ENCODE peak calls at places on chromosomes 11 and 22, in four cellular contexts. C is NT2/D1, R is NCI-H1105 treated with DMSO at 0.1 percent for 48 hours, W is cerebellar cortex. G is an unnamed sample.

GRCh38 chr11:8963569-8964323 is 496 bp downstream of the TMEM9B start:
- DNase-seq in C (peak; percentile 32), R (peak; percentile 86), W (peak; percentile 91), G (peak; percentile 52)

GRCh38 chr11:130804306-130805077 is 111.8 kb downstream of the SNX19 start:
- DNase-seq in C (no peak), R (no peak), W (no peak), G (no peak)

GRCh38 chr11:16772141-16772512 is 33.7 kb downstream of the C11orf58 start:
- DNase-seq in C (no peak), R (no peak), W (no peak), G (no peak)

GRCh38 chr11:114179234-114179941 is 116.8 kb upstream of the NNMT start:
- DNase-seq in C (no peak), R (peak; percentile 3), W (peak; percentile 99), G (no peak)

GRCh38 chr22:47125603-47126002 is 363.2 kb downstream of the TBC1D22A start:
- DNase-seq in C (no peak), R (no peak), W (no peak), G (no peak)

GRCh38 chr11:2347449-2347848 is 29.7 kb upstream of the CD81 start:
- DNase-seq in C (no peak), R (no peak), W (no peak), G (no peak)

GRCh38 chr22:29799217-29799680 is 32.1 kb downstream of the UQCR10 start:
- DNase-seq in C (no peak), R (no peak), W (peak; percentile 25), G (no peak)

GRCh38 chr11:35214792-35215193 is 75.8 kb downstream of the CD44 start:
- DNase-seq in C (peak; percentile 91), R (no peak), W (no peak), G (peak; percentile 82)

GRCh38 chr11:115751244-115751643 is 247.0 kb upstream of the CADM1 start:
- DNase-seq in C (no peak), R (no peak), W (no peak), G (no peak)

GRCh38 chr22:39556970-39557811 is 13.4 kb upstream of the CACNA1I start:
- DNase-seq in C (no peak), R (peak; percentile 13), W (peak; percentile 40), G (no peak)

GRCh38 chr11:8099291-8099899 is 18.4 kb downstream of the TUB start:
- DNase-seq in C (peak; percentile 64), R (peak; percentile 47), W (peak; percentile 87), G (no peak)

GRCh38 chr11:57324886-57325734 is at the start of gene TNKS1BP1:
- DNase-seq in C (peak; percentile 95), R (peak; percentile 94), W (peak; percentile 97), G (peak; percentile 88)

GRCh38 chr11:13761712-13762111 is 93.2 kb downstream of the FAR1 start:
- DNase-seq in C (no peak), R (no peak), W (no peak), G (no peak)

GRCh38 chr11:62398011-62398994 is 20.5 kb upstream of the SCGB1A1 start:
- DNase-seq in C (no peak), R (no peak), W (peak; percentile 67), G (no peak)

GRCh38 chr22:28023774-28024173 is 104.7 kb upstream of the PITPNB start:
- DNase-seq in C (no peak), R (no peak), W (no peak), G (no peak)

GRCh38 chr11:61697093-61697492 is 16.9 kb downstream of the DAGLA start:
- DNase-seq in C (no peak), R (no peak), W (no peak), G (no peak)

GRCh38 chr22:47138898-47139789 is 376.7 kb downstream of the TBC1D22A start:
- DNase-seq in C (no peak), R (no peak), W (no peak), G (no peak)

G was measured in iPS DF 19.7.